ENCODE peak calls at places on chromosomes 11 and 22, in four cellular contexts. U is mammary epithelial cell, Y is cardiac muscle cell, L is ovary. Q is an unnamed sample. For H3K4me1, the result is how much of the 10 kb centered on the place peaks cover.

GRCh38 chr22:47865626-47866025 is 1103.2 kb downstream of the TBC1D22A start:
- DNase-seq in Y (no peak), L (no peak), U (no peak), Q (no peak)

GRCh38 chr11:105211806-105212531 is 72.4 kb upstream of the CARD18 start:
- DNase-seq in U (no peak), L (no peak), Y (no peak), Q (no peak)

GRCh38 chr22:34057726-34058125 is 137.4 kb upstream of the LARGE1 start:
- DNase-seq in U (no peak), L (no peak), Y (no peak), Q (no peak)

GRCh38 chr11:129815596-129816461 is at the start of gene TMEM45B:
- DNase-seq in U (no peak), Y (peak), L (no peak), Q (peak)

GRCh38 chr22:17884951-17885350 is 110.7 kb upstream of the BID start:
- DNase-seq in Y (no peak), U (peak), L (peak), Q (no peak)

GRCh38 chr22:44729391-44730012 is 22.9 kb upstream of the ARHGAP8 start:
- DNase-seq in L (peak), Y (no peak), U (no peak), Q (no peak)

GRCh38 chr11:70716986-70717775 is 318.9 kb downstream of the CTTN start:
- DNase-seq in L (no peak), Y (no peak), U (no peak), Q (no peak)

GRCh38 chr11:90434858-90435257 is 212.0 kb upstream of the CHORDC1 start:
- DNase-seq in L (no peak), Y (peak), U (peak), Q (no peak)

GRCh38 chr11:28793282-28793738 is 685.1 kb downstream of the METTL15 start:
- DNase-seq in L (no peak), Y (no peak), U (no peak), Q (no peak)

GRCh38 chr22:41975299-41976069 is 6.2 kb downstream of the SEPTIN3 start:
- DNase-seq in Y (no peak), U (no peak), L (no peak), Q (no peak)

GRCh38 chr11:130086627-130087026 is 16.9 kb downstream of the APLP2 start:
- DNase-seq in U (no peak), Y (no peak), L (no peak), Q (no peak)

GRCh38 chr11:17846852-17847453 is 112.4 kb downstream of the KCNC1 start:
- DNase-seq in L (no peak), Y (peak), U (peak), Q (no peak)

GRCh38 chr22:36036167-36036624 is 7.6 kb upstream of the RBFOX2 start:
- DNase-seq in L (no peak), U (no peak), Y (no peak), Q (no peak)

GRCh38 chr22:48153726-48154125 is 1391.3 kb downstream of the TBC1D22A start:
- DNase-seq in L (no peak), U (no peak), Y (no peak), Q (no peak)

GRCh38 chr11:12182650-12183511 is 72.5 kb downstream of the MICAL2 start:
- DNase-seq in Y (peak), U (peak), L (peak), Q (no peak)

GRCh38 chr11:106262852-106263251 is 185.4 kb downstream of the AASDHPPT start:
- DNase-seq in U (no peak), Y (no peak), L (no peak), Q (no peak)

GRCh38 chr22:30370681-30371080 is 13.9 kb downstream of the CCDC157 start:
- DNase-seq in Y (no peak), L (no peak), U (peak), Q (no peak)

GRCh38 chr11:132171031-132171430 is 800.6 kb downstream of the NTM start:
- DNase-seq in U (peak), L (no peak), Y (no peak), Q (no peak)

GRCh38 chr11:9069861-9070470 is 21.4 kb downstream of the SCUBE2 start:
- DNase-seq in U (no peak), Y (no peak), L (no peak), Q (no peak)

GRCh38 chr11:2375341-2375853 is 1.7 kb upstream of the CD81 start:
- DNase-seq in Y (peak), L (no peak), U (no peak), Q (peak)
- TF ChIP-seq CTCF in Y (no peak), L (no peak), U (no peak), Q (no peak)

GRCh38 chr11:46296520-46297448 is 19.3 kb downstream of the CREB3L1 start:
- DNase-seq in U (no peak), Y (peak), L (peak), Q (peak)

GRCh38 chr11:46293616-46294015 is 16.2 kb downstream of the CREB3L1 start:
- DNase-seq in L (no peak), Y (no peak), U (no peak), Q (no peak)

GRCh38 chr11:46295312-46295995 is 18.0 kb downstream of the CREB3L1 start:
- DNase-seq in L (peak), Y (peak), U (peak), Q (peak)

GRCh38 chr11:46294365-46295309 is 17.2 kb downstream of the CREB3L1 start:
- DNase-seq in L (peak), Y (peak), U (no peak), Q (no peak)

GRCh38 chr11:46295996-46296519 is 18.6 kb downstream of the CREB3L1 start:
- DNase-seq in L (no peak), U (no peak), Y (no peak), Q (no peak)
- H3K27ac ChIP-seq in L (peak), U (no peak), Y (peak), Q (no peak)

GRCh38 chr11:118312328-118312727 is 7.8 kb downstream of the CD3E start:
- DNase-seq in U (no peak), L (no peak), Y (no peak), Q (no peak)
- H3K4me1 ChIP-seq in U (under half), L (under half), Y (under half), Q (under half)

DNA sequence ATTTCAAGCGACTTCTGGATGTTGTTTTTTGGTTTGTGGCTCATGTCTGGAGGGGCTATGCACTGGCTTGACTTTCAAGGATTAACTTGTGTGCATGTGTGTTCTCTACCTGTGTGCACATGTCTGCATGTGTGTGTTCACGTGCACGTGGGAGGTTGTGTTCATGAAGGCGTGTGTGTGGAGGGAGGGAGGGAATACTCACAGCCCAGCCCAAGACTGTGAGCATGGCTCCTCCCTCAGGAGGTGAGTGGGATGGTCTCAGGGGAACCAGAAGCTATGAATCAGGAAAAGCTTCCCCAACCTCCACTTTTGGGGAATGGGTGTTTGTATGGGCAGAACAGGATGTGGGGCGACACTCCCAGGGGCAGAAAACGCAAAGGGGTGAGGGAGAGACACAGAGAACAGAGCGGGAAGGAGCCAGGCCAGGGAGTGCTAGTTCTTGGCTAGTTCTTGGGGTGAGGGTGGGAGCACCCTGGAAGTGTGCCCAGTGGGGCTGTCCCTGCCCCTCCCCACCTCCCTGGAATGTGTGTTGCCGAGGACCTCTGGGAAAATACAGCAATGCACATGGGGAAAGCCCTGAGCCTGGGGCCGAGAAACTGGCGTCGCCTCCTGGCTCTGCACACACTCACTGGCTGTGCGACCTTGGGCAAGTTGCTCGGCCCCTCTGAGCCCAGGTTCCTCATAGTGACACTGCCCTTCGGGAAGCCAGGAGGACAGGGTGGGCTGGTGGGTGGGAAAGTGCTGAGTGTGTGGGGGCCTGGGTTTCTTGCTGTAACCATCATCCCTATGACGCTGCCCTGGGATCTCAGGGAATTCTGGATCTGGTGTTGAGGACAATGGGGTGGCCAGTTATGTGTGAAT is 16.9 kb upstream of the ALX4 start:
- DNase-seq in U (no peak), L (peak), Y (no peak), Q (no peak)
- TF ChIP-seq CTCF in U (peak), L (no peak), Y (no peak), Q (no peak)

GRCh38 chr11:73651661-73652045 is 5.3 kb downstream of the PLEKHB1 start:
- DNase-seq in U (no peak), Y (no peak), L (no peak), Q (no peak)
- H3K27ac ChIP-seq in U (no peak), Y (no peak), L (no peak), Q (peak)

GRCh38 chr11:112267188-112267591 is 6.5 kb upstream of the PLET1 start:
- DNase-seq in L (no peak), Y (peak), U (no peak), Q (no peak)
- H3K4me1 ChIP-seq in L (under half), Y (under half), U (under half), Q (under half)

Q was measured in pancreas.